ENCODE peak calls at places on chromosome 13, in nine cellular contexts. N is NB4; T is AG08395; M is fibroblast of lung; S is A549; Y is stimulated activated CD4-positive, alpha-beta T cell treated with anti-CD3 and anti-CD28 coated beads, Interleukin-15, amount 100 ng/mL, for 1 hour; Q is activated CD8-positive, alpha-beta memory T cell treated with anti-CD3 and anti-CD28 coated beads for 1 hour; R is H4; E is type B pancreatic cell. O is an unnamed sample.

GRCh38 chr13:110593430-110594130 is 21.8 kb upstream of the NAXD start:
- DNase-seq in N (peak), T (peak), M (peak), S (peak), Y (no peak), Q (no peak), R (peak), E (no peak), O (no peak)

GRCh38 chr13:40123962-40124647 is 468.6 kb downstream of the COG6 start:
- DNase-seq in N (no peak), T (no peak), M (no peak), S (no peak), Y (no peak), Q (no peak), R (no peak), E (no peak), O (no peak)

GRCh38 chr13:75830842-75831241 is 194.7 kb downstream of the LMO7 start:
- DNase-seq in N (no peak), T (peak), M (peak), S (no peak), Y (no peak), Q (no peak), R (no peak), E (no peak), O (no peak)

GRCh38 chr13:90999401-90999800 is 348.1 kb upstream of the MIR17HG start:
- DNase-seq in N (no peak), T (no peak), M (no peak), S (no peak), Y (no peak), Q (no peak), R (no peak), E (no peak), O (no peak)

GRCh38 chr13:99265823-99266426 is 7.7 kb upstream of the GPR18 start:
- DNase-seq in N (peak), T (peak), M (peak), S (peak), Y (no peak), Q (no peak), R (peak), E (no peak), O (no peak)

GRCh38 chr13:61391426-61391825 is 24.2 kb downstream of the PCDH20 start:
- DNase-seq in N (no peak), T (no peak), M (no peak), S (no peak), Y (no peak), Q (no peak), R (no peak), E (no peak), O (no peak)

GRCh38 chr13:83498486-83499190 is 383.6 kb downstream of the SLITRK1 start:
- DNase-seq in N (no peak), T (no peak), M (peak), S (peak), Y (no peak), Q (no peak), R (peak), E (no peak), O (no peak)

GRCh38 chr13:40596484-40596883 is 70.0 kb downstream of the FOXO1 start:
- DNase-seq in N (no peak), T (no peak), M (no peak), S (no peak), Y (no peak), Q (no peak), R (no peak), E (no peak), O (no peak)

GRCh38 chr13:110475117-110475516 is 86.4 kb downstream of the RAB20 start:
- DNase-seq in N (no peak), T (no peak), M (no peak), S (no peak), Y (no peak), Q (no peak), R (no peak), E (no peak), O (no peak)

GRCh38 chr13:27257648-27258253 is 6.4 kb downstream of the RPL21 start:
- DNase-seq in N (no peak), T (no peak), M (no peak), S (no peak), Y (no peak), Q (no peak), R (no peak), E (no peak), O (no peak)

GRCh38 chr13:24516919-24517318 is 4.3 kb upstream of the PARP4 start:
- DNase-seq in N (no peak), T (no peak), M (no peak), S (no peak), Y (no peak), Q (no peak), R (no peak), E (no peak), O (no peak)